ENCODE peak calls at places on chromosome 4, in four cellular contexts. O is HepG2, K is fibroblast of lung, Q is K562. L is an unnamed sample. For H3K4me1, the result is how much of the 10 kb centered on the place peaks cover.

GRCh38 chr4:107897823-107898222 is 33.5 kb upstream of the CYP2U1 start:
- DNase-seq in Q (no peak), O (no peak), K (no peak), L (no peak)

GRCh38 chr4:48315728-48316630 is 25.4 kb upstream of the SLAIN2 start:
- DNase-seq in Q (peak), O (peak), K (peak), L (peak)

GRCh38 chr4:73404457-73404856 is 370 bp downstream of the ALB start:
- DNase-seq in O (no peak), Q (no peak), K (no peak), L (no peak)

GRCh38 chr4:1721666-1722550 is 587 bp downstream of the TACC3 start:
- DNase-seq in O (no peak), K (no peak), Q (no peak), L (no peak)

GRCh38 chr4:119666653-119667091 is 38.1 kb upstream of the PDE5A start:
- DNase-seq in O (no peak), K (no peak), Q (peak), L (no peak)

GRCh38 chr4:103998752-103999151 is 279.0 kb upstream of the TACR3 start:
- DNase-seq in Q (no peak), O (no peak), K (no peak), L (no peak)

GRCh38 chr4:4852591-4853362 is 6.7 kb upstream of the MSX1 start:
- DNase-seq in Q (peak), K (peak), O (no peak), L (no peak)

GRCh38 chr4:171668403-171668802 is 144.8 kb upstream of the GALNTL6 start:
- DNase-seq in K (no peak), Q (no peak), O (no peak), L (no peak)

GRCh38 chr4:173038192-173038896 is 130.3 kb upstream of the GALNT7 start:
- DNase-seq in O (no peak), K (no peak), Q (no peak), L (no peak)

GRCh38 chr4:145840162-145840768 is 98.4 kb downstream of the ZNF827 start:
- DNase-seq in Q (peak), K (peak), O (peak), L (no peak)

GRCh38 chr4:81844717-81845116 is 373.0 kb upstream of the RASGEF1B start:
- DNase-seq in Q (peak), O (peak), K (peak), L (peak)

GRCh38 chr4:102196221-102196620 is 149.1 kb downstream of the SLC39A8 start:
- DNase-seq in Q (no peak), O (no peak), K (no peak), L (no peak)

GRCh38 chr4:54228064-54228527 is 997 bp upstream of the PDGFRA start:
- DNase-seq in K (peak), Q (peak), O (peak), L (no peak)

GRCh38 chr4:54224960-54225670 is 4.0 kb upstream of the PDGFRA start:
- DNase-seq in O (no peak), K (no peak), Q (no peak), L (no peak)

GRCh38 chr4:54227261-54228063 is 1.6 kb upstream of the PDGFRA start:
- DNase-seq in K (peak), Q (no peak), O (no peak), L (no peak)

GRCh38 chr4:54226399-54227260 is 2.5 kb upstream of the PDGFRA start:
- DNase-seq in O (no peak), Q (no peak), K (peak), L (no peak)

GRCh38 chr4:54225671-54226398 is 3.3 kb upstream of the PDGFRA start:
- DNase-seq in Q (no peak), K (peak), O (no peak), L (no peak)
- TF ChIP-seq EZH2 in Q (no peak), K (no peak), O (no peak), L (no peak)

DNA sequence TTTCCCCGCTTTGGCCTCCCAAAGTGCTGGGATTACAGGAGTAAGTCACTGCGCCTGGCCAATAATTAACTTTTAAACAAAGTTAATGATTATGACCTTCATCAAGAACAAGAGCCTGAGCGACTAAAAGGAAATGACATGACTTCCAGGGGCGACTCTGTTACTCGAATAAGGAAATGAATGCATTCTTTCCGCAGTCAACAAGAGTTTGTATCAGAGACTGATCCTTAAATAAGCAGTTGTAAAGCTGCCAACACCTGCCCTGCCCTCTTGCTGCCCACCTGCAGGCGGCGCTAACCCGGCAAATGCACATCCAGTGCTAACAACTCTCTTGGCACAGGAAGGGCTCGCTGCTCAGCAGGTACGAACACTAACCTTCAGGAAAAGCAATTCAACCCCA is 27.3 kb downstream of the WDR1 start:
- DNase-seq in O (peak), Q (no peak), K (no peak), L (no peak)
- H3K4me1 ChIP-seq in O (under half), Q (under half), K (under half), L (under half)

GRCh38 chr4:88587285-88587684 is 5.0 kb upstream of the HERC3 start:
- DNase-seq in O (no peak), K (no peak), Q (no peak), L (no peak)

GRCh38 chr4:88592600-88593448 is 544 bp downstream of the HERC3 start:
- DNase-seq in K (peak), Q (peak), O (peak), L (peak)

GRCh38 chr4:88597970-88598369 is 5.7 kb downstream of the HERC3 start:
- DNase-seq in K (no peak), Q (no peak), O (no peak), L (no peak)

DNA sequence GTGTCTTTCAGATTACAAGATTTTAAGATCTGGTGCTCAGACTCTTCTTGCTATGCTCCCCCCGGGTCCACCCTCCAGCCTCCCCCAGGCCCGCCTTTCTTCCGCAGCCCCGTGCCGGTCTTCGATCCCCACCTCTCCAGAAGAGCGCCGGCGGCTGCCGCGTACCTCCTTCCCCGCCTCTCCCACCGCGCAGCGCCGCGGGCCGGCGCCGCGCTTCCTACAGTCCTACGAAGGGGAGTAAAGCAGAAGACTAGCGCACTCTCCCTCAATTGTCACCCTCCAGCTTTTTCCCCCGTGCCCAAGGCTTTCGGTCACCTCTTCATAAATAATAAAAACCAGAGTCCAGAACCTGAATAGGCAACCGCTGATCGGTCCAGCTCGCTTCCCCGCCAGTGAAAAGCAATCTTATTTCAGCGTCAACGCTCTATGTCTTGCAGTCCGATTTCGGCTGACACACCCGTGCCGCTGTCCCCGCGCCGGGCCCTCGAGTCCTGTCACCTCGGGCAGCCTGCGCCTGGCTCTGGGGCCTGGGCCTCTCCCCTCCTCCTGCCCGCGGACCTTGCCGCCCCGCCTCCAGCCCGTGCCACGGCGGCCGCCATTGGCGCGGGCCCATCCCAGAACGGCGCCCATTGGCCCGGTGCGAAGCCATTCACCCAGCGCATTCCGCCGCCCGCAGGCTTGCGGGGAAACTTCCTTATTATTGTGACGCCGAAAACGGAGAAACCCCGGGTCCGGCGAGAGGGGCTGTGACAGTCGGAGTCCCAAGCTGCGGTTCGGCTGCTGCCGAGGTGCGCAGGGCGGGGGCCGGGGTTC is at the start of gene HERC3:
- DNase-seq in O (peak), K (peak), Q (peak), L (peak)
- TF ChIP-seq EZH2 in O (no peak), K (no peak), Q (no peak), L (no peak)

GRCh38 chr4:137543650-137544049 is 11.4 kb upstream of the PCDH18 start:
- DNase-seq in O (no peak), K (no peak), Q (no peak), L (no peak)

GRCh38 chr4:137541181-137541580 is 8.9 kb upstream of the PCDH18 start:
- DNase-seq in K (no peak), O (peak), Q (no peak), L (no peak)

GRCh38 chr4:137541866-137542648 is 9.8 kb upstream of the PCDH18 start:
- DNase-seq in O (no peak), K (peak), Q (no peak), L (no peak)

GRCh38 chr4:137545461-137545861 is 13.2 kb upstream of the PCDH18 start:
- DNase-seq in K (peak), O (no peak), Q (no peak), L (no peak)

DNA sequence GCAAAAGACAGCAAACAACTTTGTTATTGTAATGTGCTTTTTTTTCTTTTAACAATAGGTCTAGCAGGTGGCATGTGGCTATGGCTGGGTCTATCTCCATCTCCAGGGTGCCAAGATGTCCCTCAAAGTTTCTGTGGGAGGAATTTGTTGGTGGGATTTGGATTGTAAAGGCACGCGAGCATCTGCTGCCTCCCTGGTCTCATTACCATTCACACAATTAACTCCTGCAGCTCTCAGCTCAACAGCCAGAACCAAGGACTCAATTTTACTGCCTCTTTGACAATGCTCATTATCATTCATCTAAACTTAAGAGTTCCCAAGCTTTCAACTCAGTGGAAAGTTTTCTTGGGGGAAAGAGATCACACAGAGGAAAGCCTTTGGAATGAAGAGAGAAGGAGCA is 10.9 kb upstream of the PCDH18 start:
- DNase-seq in O (no peak), Q (no peak), K (no peak), L (no peak)
- H3K4me1 ChIP-seq in O (under half), Q (under half), K (under half), L (under half)

GRCh38 chr4:7474320-7474719 is 39.6 kb upstream of the PSAPL1 start:
- DNase-seq in Q (no peak), O (no peak), K (no peak), L (no peak)

GRCh38 chr4:7470522-7471128 is 35.9 kb upstream of the PSAPL1 start:
- DNase-seq in K (no peak), O (no peak), Q (no peak), L (no peak)

GRCh38 chr4:7472443-7473013 is 37.8 kb upstream of the PSAPL1 start:
- DNase-seq in Q (no peak), K (no peak), O (no peak), L (no peak)

GRCh38 chr4:7475207-7475606 is 40.5 kb upstream of the PSAPL1 start:
- DNase-seq in O (no peak), K (no peak), Q (no peak), L (no peak)

GRCh38 chr4:7473096-7473495 is 38.4 kb upstream of the PSAPL1 start:
- DNase-seq in Q (no peak), O (no peak), K (no peak), L (no peak)
- TF ChIP-seq EZH2 in Q (no peak), O (no peak), K (no peak), L (no peak)

GRCh38 chr4:76195326-76195725 is 18.3 kb downstream of the SCARB2 start:
- DNase-seq in O (no peak), K (no peak), Q (no peak), L (no peak)

GRCh38 chr4:76199664-76200211 is 13.9 kb downstream of the SCARB2 start:
- DNase-seq in O (no peak), K (peak), Q (no peak), L (no peak)

GRCh38 chr4:76197001-76197743 is 16.5 kb downstream of the SCARB2 start:
- DNase-seq in Q (no peak), K (no peak), O (no peak), L (no peak)

GRCh38 chr4:76198411-76199237 is 15.0 kb downstream of the SCARB2 start:
- DNase-seq in Q (peak), O (no peak), K (peak), L (peak)

GRCh38 chr4:76197971-76198410 is 15.6 kb downstream of the SCARB2 start:
- DNase-seq in Q (peak), K (peak), O (no peak), L (no peak)
- H3K4me1 ChIP-seq in Q (under half), K (under half), O (half or more), L (under half)